ENCODE peak calls at places on chromosome 12, in ten cellular contexts. L, V, Y, G, I, N, S, T, O and R are unnamed samples.

GRCh38 chr12:83010169-83010804 is 323.6 kb downstream of the TMTC2 start:
- DNase-seq in L (no peak), V (no peak), Y (no peak), G (no peak), I (no peak), N (no peak), S (no peak), T (no peak), O (no peak), R (no peak)

GRCh38 chr12:65685514-65685913 is 138.8 kb upstream of the HMGA2 start:
- DNase-seq in L (no peak), V (peak), Y (no peak), G (no peak), I (peak), N (peak), S (no peak), T (no peak), O (peak), R (no peak)

GRCh38 chr12:62843714-62844113 is 91.2 kb downstream of the PPM1H start:
- DNase-seq in L (no peak), V (no peak), Y (no peak), G (no peak), I (peak), N (no peak), S (no peak), T (no peak), O (no peak), R (no peak)

GRCh38 chr12:91413591-91413990 is 231.0 kb upstream of the DCN start:
- DNase-seq in L (no peak), V (peak), Y (no peak), G (no peak), I (no peak), N (peak), S (no peak), T (no peak), O (no peak), R (no peak)

GRCh38 chr12:115296613-115297012 is 612.6 kb upstream of the TBX3 start:
- DNase-seq in L (no peak), V (no peak), Y (no peak), G (no peak), I (no peak), N (no peak), S (no peak), T (no peak), O (no peak), R (no peak)

GRCh38 chr12:79555006-79555925 is 135.5 kb downstream of the PAWR start:
- DNase-seq in L (no peak), V (no peak), Y (no peak), G (peak), I (peak), N (peak), S (no peak), T (no peak), O (no peak), R (no peak)

GRCh38 chr12:91889970-91890369 is 255.7 kb downstream of the BTG1 start:
- DNase-seq in L (no peak), V (no peak), Y (no peak), G (no peak), I (no peak), N (no peak), S (no peak), T (no peak), O (no peak), R (no peak)

GRCh38 chr12:95838125-95838524 is 20.6 kb upstream of the SNRPF start:
- DNase-seq in L (peak), V (no peak), Y (no peak), G (peak), I (no peak), N (peak), S (peak), T (no peak), O (no peak), R (no peak)

GRCh38 chr12:126055521-126055920 is 990.3 kb downstream of the AACS start:
- DNase-seq in L (no peak), V (no peak), Y (no peak), G (no peak), I (no peak), N (peak), S (no peak), T (no peak), O (no peak), R (no peak)

GRCh38 chr12:19575307-19576243 is 136.3 kb downstream of the AEBP2 start:
- DNase-seq in L (peak), V (peak), Y (no peak), G (peak), I (no peak), N (peak), S (peak), T (peak), O (peak), R (no peak)

GRCh38 chr12:49942921-49943662 is 7.4 kb upstream of the AQP2 start:
- DNase-seq in L (peak), V (no peak), Y (peak), G (no peak), I (no peak), N (no peak), S (no peak), T (no peak), O (no peak), R (no peak)

GRCh38 chr12:124713436-124714082 is 146.1 kb upstream of the NCOR2 start:
- DNase-seq in L (peak), V (no peak), Y (no peak), G (peak), I (no peak), N (peak), S (no peak), T (no peak), O (no peak), R (peak)

GRCh38 chr12:1692895-1693294 is 2.0 kb downstream of the ADIPOR2 start:
- DNase-seq in L (no peak), V (no peak), Y (no peak), G (no peak), I (no peak), N (no peak), S (no peak), T (no peak), O (no peak), R (no peak)

GRCh38 chr12:19440916-19441315 is 1.6 kb downstream of the AEBP2 start:
- DNase-seq in L (no peak), V (no peak), Y (no peak), G (no peak), I (no peak), N (no peak), S (no peak), T (no peak), O (no peak), R (no peak)

GRCh38 chr12:64621257-64621942 is 11.1 kb downstream of the RASSF3 start:
- DNase-seq in L (no peak), V (no peak), Y (no peak), G (no peak), I (no peak), N (no peak), S (no peak), T (no peak), O (no peak), R (no peak)

GRCh38 chr12:52487211-52487610 is 5.8 kb downstream of the KRT6A start:
- DNase-seq in L (no peak), V (no peak), Y (no peak), G (no peak), I (no peak), N (no peak), S (no peak), T (no peak), O (no peak), R (no peak)

GRCh38 chr12:93459097-93459496 is 8.2 kb upstream of the MRPL42 start:
- DNase-seq in L (no peak), V (no peak), Y (no peak), G (no peak), I (no peak), N (no peak), S (no peak), T (no peak), O (no peak), R (no peak)

GRCh38 chr12:92695577-92695976 is 7.2 kb upstream of the PLEKHG7 start:
- DNase-seq in L (no peak), V (no peak), Y (no peak), G (no peak), I (no peak), N (no peak), S (no peak), T (no peak), O (peak), R (no peak)

GRCh38 chr12:76679778-76680177 is 84.1 kb upstream of the ZDHHC17 start:
- DNase-seq in L (no peak), V (no peak), Y (no peak), G (no peak), I (no peak), N (no peak), S (no peak), T (no peak), O (no peak), R (no peak)

GRCh38 chr12:113149361-113150150 is at the start of gene CFAP73:
- DNase-seq in L (peak), V (peak), Y (peak), G (peak), I (peak), N (peak), S (peak), T (peak), O (peak), R (no peak)

GRCh38 chr12:131700271-131700670 is 10.6 kb upstream of the SFSWAP start:
- DNase-seq in L (no peak), V (no peak), Y (no peak), G (no peak), I (no peak), N (no peak), S (no peak), T (no peak), O (no peak), R (no peak)

GRCh38 chr12:51887476-51888315 is at the start of gene ANKRD33:
- DNase-seq in L (peak), V (no peak), Y (no peak), G (no peak), I (peak), N (no peak), S (peak), T (peak), O (no peak), R (no peak)

GRCh38 chr12:49636979-49637378 is 13.6 kb downstream of the PRPF40B start:
- DNase-seq in L (peak), V (peak), Y (no peak), G (peak), I (peak), N (peak), S (peak), T (no peak), O (peak), R (peak)

GRCh38 chr12:115632323-115632722 is 645.2 kb downstream of the MED13L start:
- DNase-seq in L (no peak), V (no peak), Y (no peak), G (no peak), I (peak), N (no peak), S (no peak), T (no peak), O (no peak), R (no peak)

GRCh38 chr12:3493225-3494049 is 2.4 kb downstream of the PRMT8 start:
- DNase-seq in L (no peak), V (no peak), Y (no peak), G (no peak), I (peak), N (no peak), S (peak), T (peak), O (no peak), R (no peak)

GRCh38 chr12:4894019-4894418 is 15.7 kb upstream of the KCNA1 start:
- DNase-seq in L (no peak), V (no peak), Y (no peak), G (no peak), I (no peak), N (no peak), S (peak), T (no peak), O (no peak), R (no peak)

GRCh38 chr12:97229036-97229435 is 233.6 kb upstream of the RMST start:
- DNase-seq in L (no peak), V (no peak), Y (no peak), G (no peak), I (no peak), N (no peak), S (no peak), T (no peak), O (no peak), R (no peak)

GRCh38 chr12:23550753-23551152 is 398.7 kb downstream of the SOX5 start:
- DNase-seq in L (no peak), V (no peak), Y (no peak), G (no peak), I (no peak), N (no peak), S (no peak), T (no peak), O (no peak), R (no peak)

GRCh38 chr12:57429473-57430116 is 1.2 kb downstream of the R3HDM2 start:
- DNase-seq in L (no peak), V (no peak), Y (no peak), G (no peak), I (no peak), N (peak), S (no peak), T (no peak), O (no peak), R (no peak)

GRCh38 chr12:916240-916639 is 33.3 kb downstream of the RAD52 start:
- DNase-seq in L (no peak), V (no peak), Y (no peak), G (no peak), I (peak), N (no peak), S (no peak), T (peak), O (no peak), R (peak)

GRCh38 chr12:96501139-96501741 is 11.9 kb downstream of the CFAP54 start:
- DNase-seq in L (peak), V (peak), Y (no peak), G (peak), I (peak), N (peak), S (no peak), T (no peak), O (no peak), R (no peak)

GRCh38 chr12:71686658-71687025 is 760 bp downstream of the TMEM19 start:
- DNase-seq in L (no peak), V (no peak), Y (no peak), G (no peak), I (no peak), N (no peak), S (no peak), T (no peak), O (no peak), R (no peak)

GRCh38 chr12:93563807-93564538 is 8.5 kb upstream of the SOCS2 start:
- DNase-seq in L (peak), V (no peak), Y (peak), G (peak), I (peak), N (peak), S (no peak), T (no peak), O (no peak), R (no peak)

GRCh38 chr12:94994312-94994711 is 9.2 kb downstream of the NDUFA12 start:
- DNase-seq in L (no peak), V (peak), Y (no peak), G (no peak), I (no peak), N (peak), S (no peak), T (no peak), O (no peak), R (no peak)